ENCODE peak calls at places on chromosomes 16 and 17, in seven cellular contexts. K, X, V, Z, F, A and S are unnamed samples.

GRCh38 chr17:4956493-4957061 is 5.7 kb downstream of the ENO3 start:
- DNase-seq in V (no peak), X (peak), A (peak), K (no peak), Z (no peak), F (no peak), S (no peak)

GRCh38 chr17:38906429-38907172 is 18.8 kb upstream of the LASP1NB start:
- DNase-seq in X (no peak), Z (no peak), A (no peak), V (no peak), F (peak), K (no peak), S (no peak)

GRCh38 chr17:61002316-61002736 is 324.7 kb downstream of the BCAS3 start:
- DNase-seq in A (peak), Z (no peak), X (no peak), K (no peak), V (peak), F (peak), S (no peak)

GRCh38 chr17:3897731-3898130 is 4.9 kb upstream of the CAMKK1 start:
- DNase-seq in Z (no peak), A (no peak), K (no peak), F (no peak), X (no peak), V (no peak), S (no peak)

GRCh38 chr16:82895843-82896242 is 269.1 kb downstream of the CDH13 start:
- DNase-seq in F (no peak), K (no peak), V (no peak), Z (no peak), X (no peak), A (no peak), S (no peak)

GRCh38 chr17:266701-267656 is 85.5 kb upstream of the DOC2B start:
- DNase-seq in A (no peak), X (no peak), K (no peak), V (no peak), Z (no peak), F (no peak), S (no peak)

GRCh38 chr16:88069397-88070168 is 118.3 kb downstream of the BANP start:
- DNase-seq in V (no peak), K (peak), A (no peak), Z (no peak), F (no peak), X (peak), S (no peak)

GRCh38 chr17:45973943-45974859 is 24.8 kb upstream of the STH start:
- DNase-seq in K (no peak), Z (no peak), X (no peak), A (no peak), V (no peak), F (no peak), S (no peak)

GRCh38 chr17:77666881-77667395 is 291.6 kb upstream of the TNRC6C start:
- DNase-seq in V (no peak), Z (peak), A (peak), K (peak), X (peak), F (no peak), S (no peak)

GRCh38 chr17:27579897-27580321 is 51.1 kb upstream of the LGALS9 start:
- DNase-seq in F (no peak), Z (no peak), K (peak), V (no peak), X (no peak), A (no peak), S (no peak)

GRCh38 chr17:70168044-70168978 is 1.0 kb upstream of the KCNJ2 start:
- DNase-seq in X (peak), Z (no peak), K (peak), V (peak), F (no peak), A (no peak), S (no peak)

GRCh38 chr17:76048025-76048605 is 21.0 kb upstream of the EVPL start:
- DNase-seq in K (no peak), V (no peak), X (no peak), Z (no peak), A (no peak), F (no peak), S (no peak)

GRCh38 chr17:13337171-13337570 is 264.6 kb downstream of the HS3ST3A1 start:
- DNase-seq in Z (no peak), V (no peak), X (no peak), F (peak), K (no peak), A (no peak), S (no peak)

GRCh38 chr16:23676924-23677480 is 1.7 kb upstream of the PLK1 start:
- DNase-seq in K (no peak), A (no peak), X (no peak), V (no peak), Z (no peak), F (no peak), S (no peak)

GRCh38 chr17:7573324-7574080 is 5.9 kb upstream of the CD68 start:
- DNase-seq in X (peak), Z (peak), A (peak), K (peak), V (peak), F (peak), S (no peak)

GRCh38 chr17:2158011-2158410 is 103.1 kb downstream of the HIC1 start:
- DNase-seq in X (no peak), K (no peak), F (no peak), V (no peak), A (peak), Z (no peak), S (no peak)

GRCh38 chr17:77824102-77824779 is 134.3 kb upstream of the TNRC6C start:
- DNase-seq in K (no peak), X (no peak), A (no peak), V (no peak), F (no peak), Z (no peak), S (no peak)

GRCh38 chr16:27430923-27431484 is 29.0 kb downstream of the IL21R start:
- DNase-seq in Z (no peak), A (no peak), F (peak), V (no peak), K (peak), X (no peak), S (no peak)

GRCh38 chr17:75405365-75406221 is at the start of gene GRB2:
- DNase-seq in F (peak), V (peak), Z (peak), K (peak), X (peak), A (peak), S (peak)

GRCh38 chr17:40448213-40448638 is 5.0 kb downstream of the IGFBP4 start:
- DNase-seq in Z (no peak), A (peak), K (no peak), F (no peak), V (no peak), X (no peak), S (no peak)